ENCODE peak calls at places on chromosome 4, in five cellular contexts. U is lower lobe of right lung; C is AG09309; V is CD4-positive, alpha-beta memory T cell; Y is foreskin fibroblast. R is an unnamed sample.
A peak's percentile ranks its signal among the peaks of the same experiment; 100 is the strongest.

GRCh38 chr4:10619220-10619619 is 65.3 kb downstream of the CLNK start:
- DNase-seq in V (no peak), Y (peak; percentile 72), C (no peak), U (no peak), R (no peak)

GRCh38 chr4:26140150-26140898 is 180.5 kb upstream of the RBPJ start:
- DNase-seq in C (peak; percentile 47), U (no peak), V (no peak), Y (peak; percentile 93), R (peak; percentile 82)

GRCh38 chr4:34878961-34879360 is 1365.4 kb downstream of the ARAP2 start:
- DNase-seq in V (no peak), U (no peak), Y (no peak), C (no peak), R (no peak)

GRCh38 chr4:76385974-76386373 is 35.0 kb downstream of the CCDC158 start:
- DNase-seq in U (no peak), C (no peak), Y (no peak), V (no peak), R (no peak)

GRCh38 chr4:169492436-169493163 is 119.8 kb downstream of the NEK1 start:
- DNase-seq in C (no peak), U (no peak), Y (peak; percentile 69), V (peak; percentile 18), R (peak; percentile 4)

GRCh38 chr4:138310991-138311390 is 68.8 kb upstream of the SLC7A11 start:
- DNase-seq in U (no peak), Y (peak; percentile 56), C (peak; percentile 45), V (no peak), R (no peak)

GRCh38 chr4:26789208-26789607 is 71.4 kb upstream of the STIM2 start:
- DNase-seq in C (no peak), V (no peak), U (no peak), Y (no peak), R (no peak)

GRCh38 chr4:121953860-121954259 is 2.0 kb upstream of the TRPC3 start:
- DNase-seq in V (no peak), U (no peak), Y (no peak), C (no peak), R (no peak)

GRCh38 chr4:164731827-164732474 is 22.0 kb upstream of the SMIM31 start:
- DNase-seq in C (no peak), V (peak; percentile 46), Y (peak; percentile 23), U (no peak), R (peak; percentile 12)

GRCh38 chr4:6941796-6942195 is 32.2 kb downstream of the TBC1D14 start:
- DNase-seq in V (no peak), U (no peak), C (no peak), Y (no peak), R (no peak)

GRCh38 chr4:1208970-1209704 is 36.8 kb upstream of the SPON2 start:
- DNase-seq in V (no peak), Y (peak; percentile 45), U (peak; percentile 42), C (no peak), R (no peak)

GRCh38 chr4:45350438-45350837 is 624.1 kb upstream of the GNPDA2 start:
- DNase-seq in Y (no peak), U (no peak), V (no peak), C (no peak), R (no peak)

DNA sequence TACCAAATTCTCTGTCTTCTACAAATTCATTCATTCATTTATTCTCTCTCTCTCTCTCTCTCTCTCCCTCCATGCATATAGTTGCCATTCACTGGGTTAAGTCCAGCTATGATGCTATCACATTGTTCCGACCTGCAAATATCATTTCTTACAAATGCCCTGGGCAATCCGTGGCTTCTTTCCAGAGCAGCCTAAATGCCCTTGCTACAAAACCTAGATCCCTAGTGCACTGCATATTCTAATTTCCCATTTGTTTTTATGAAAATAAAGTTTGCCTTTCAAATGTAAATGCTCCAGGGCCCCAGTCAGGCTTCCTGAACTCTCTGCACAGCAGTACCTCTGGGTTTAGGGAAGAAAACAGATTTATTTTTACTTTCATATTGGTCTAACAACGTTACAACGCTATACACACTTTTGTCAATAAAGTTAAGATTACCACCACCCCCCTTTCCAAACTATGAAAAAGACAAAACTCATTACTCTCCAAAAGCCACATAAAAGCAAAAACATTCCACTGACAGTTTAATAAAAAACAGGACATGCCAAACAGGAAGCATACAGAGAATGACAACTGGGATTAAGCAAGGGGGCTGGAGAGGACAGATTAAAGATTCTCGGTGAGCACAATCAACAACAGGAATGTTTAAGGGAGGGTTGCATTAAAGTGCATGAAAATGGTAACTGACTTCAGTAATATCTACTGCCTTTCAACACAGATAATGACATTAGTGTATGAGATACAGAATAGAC is 104.3 kb downstream of the USP46 start:
- DNase-seq in C (no peak), U (no peak), Y (no peak), V (no peak), R (no peak)
- H3K4me3 ChIP-seq in C (no peak overlapping the region), U (no peak overlapping the region), Y (no peak overlapping the region), V (no peak overlapping the region), R (no peak overlapping the region)

DNA sequence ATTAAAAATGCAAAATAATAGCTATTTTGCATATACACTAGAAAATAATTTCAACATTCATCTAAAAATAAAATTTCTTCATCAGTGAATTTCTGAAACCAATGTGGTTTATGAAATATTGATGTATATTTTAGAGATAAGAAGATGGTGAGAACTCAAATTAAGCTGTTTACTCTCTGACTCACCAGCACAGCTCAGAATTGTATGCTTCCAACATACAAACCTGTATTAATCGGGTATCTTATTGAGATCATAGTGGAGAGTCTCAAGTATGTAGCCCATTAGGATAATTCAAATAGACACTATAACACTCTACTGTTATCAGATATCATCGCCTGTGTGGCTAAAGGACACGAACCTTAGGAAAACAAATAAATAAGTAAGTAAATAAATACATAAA is 899.5 kb upstream of the INTU start:
- DNase-seq in U (no peak), Y (no peak), C (no peak), V (no peak), R (no peak)
- H3K4me3 ChIP-seq in U (no peak overlapping the region), Y (no peak overlapping the region), C (no peak overlapping the region), V (no peak overlapping the region), R (no peak overlapping the region)

GRCh38 chr4:105807496-105807895 is 87.8 kb upstream of the NPNT start:
- DNase-seq in C (no peak), Y (peak; percentile 62), U (no peak), V (no peak), R (peak; percentile 4)

GRCh38 chr4:105805501-105806120 is 89.7 kb upstream of the NPNT start:
- DNase-seq in V (no peak), U (no peak), C (no peak), Y (peak; percentile 20), R (no peak)

GRCh38 chr4:105808459-105809041 is 86.7 kb upstream of the NPNT start:
- DNase-seq in V (no peak), C (peak; percentile 67), U (no peak), Y (peak; percentile 90), R (peak; percentile 63)

DNA sequence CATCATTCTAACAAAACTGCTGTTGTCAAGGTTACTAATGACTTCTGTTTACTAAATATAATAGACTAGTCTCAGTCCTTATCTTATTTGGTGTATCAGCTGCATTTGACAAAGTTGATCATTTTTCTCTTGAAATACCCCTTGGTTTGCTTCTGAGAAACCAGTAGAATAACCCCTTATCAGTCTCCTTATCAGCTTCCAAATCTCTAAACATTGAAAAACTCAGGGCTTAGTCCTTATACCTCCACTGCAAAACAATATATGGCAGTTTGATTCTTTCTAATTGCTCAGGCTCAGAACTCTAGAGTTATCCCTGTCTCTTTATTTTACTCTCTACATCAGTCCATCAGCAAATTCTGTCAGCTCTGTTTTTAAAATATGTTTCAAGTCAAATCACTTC is 87.2 kb upstream of the NPNT start:
- DNase-seq in U (no peak), Y (no peak), V (no peak), C (no peak), R (no peak)
- H3K4me3 ChIP-seq in U (no peak overlapping the region), Y (peak overlapping the region; percentile 43), V (no peak overlapping the region), C (no peak overlapping the region), R (no peak overlapping the region)

GRCh38 chr4:81594495-81595169 is 122.9 kb upstream of the RASGEF1B start:
- DNase-seq in V (no peak), U (no peak), C (no peak), Y (no peak), R (no peak)

GRCh38 chr4:81595287-81595686 is 123.6 kb upstream of the RASGEF1B start:
- DNase-seq in Y (no peak), V (no peak), C (no peak), U (no peak), R (no peak)

GRCh38 chr4:81592698-81593097 is 121.0 kb upstream of the RASGEF1B start:
- DNase-seq in V (no peak), U (no peak), Y (no peak), C (no peak), R (no peak)

GRCh38 chr4:81599646-81600231 is 128.0 kb upstream of the RASGEF1B start:
- DNase-seq in V (no peak), C (no peak), U (no peak), Y (no peak), R (no peak)

DNA sequence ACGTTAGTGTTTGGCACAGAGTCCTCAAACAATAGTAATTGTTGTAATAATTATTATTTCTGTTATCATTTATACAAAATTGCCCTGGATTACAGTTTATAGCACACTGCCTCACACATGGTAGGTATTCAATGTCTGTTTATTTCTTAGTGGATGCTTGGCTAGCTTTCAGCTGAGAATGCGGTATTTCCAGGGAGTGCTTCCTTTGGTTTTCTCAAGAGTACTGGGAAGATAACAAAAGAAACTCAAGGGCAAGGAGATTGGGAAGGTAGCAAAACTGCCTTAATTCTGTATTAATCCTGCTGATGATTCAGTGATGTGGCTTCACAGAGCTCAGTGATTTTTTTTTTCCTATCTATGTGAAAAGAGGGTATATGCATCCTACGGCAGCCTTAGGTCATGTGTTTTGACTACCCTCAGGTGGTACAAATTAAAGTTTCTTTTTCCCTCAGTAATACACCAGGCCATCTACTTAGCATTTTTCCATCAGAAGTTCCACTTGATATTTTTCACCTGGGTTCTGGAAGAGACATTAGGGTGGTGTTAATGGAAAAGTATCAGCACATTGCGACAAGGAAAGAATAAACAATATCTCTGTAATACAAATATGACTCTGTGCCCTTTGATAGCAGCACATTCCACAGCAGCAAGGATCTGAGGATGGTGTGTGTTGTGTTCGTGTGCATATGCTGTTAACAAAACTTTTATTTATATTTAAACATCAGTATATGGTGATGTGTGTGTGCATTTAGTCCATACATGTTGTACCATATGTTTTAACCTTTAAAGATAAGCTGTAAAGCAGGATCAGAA is 124.3 kb upstream of the RASGEF1B start:
- DNase-seq in U (no peak), C (no peak), Y (no peak), V (no peak), R (no peak)
- H3K4me3 ChIP-seq in U (no peak overlapping the region), C (no peak overlapping the region), Y (no peak overlapping the region), V (no peak overlapping the region), R (no peak overlapping the region)

GRCh38 chr4:73309211-73309610 is 50.6 kb upstream of the ANKRD17 start:
- DNase-seq in C (no peak), Y (peak; percentile 55), V (no peak), U (no peak), R (no peak)
- H3K4me3 ChIP-seq in C (no peak overlapping the region), Y (no peak overlapping the region), V (no peak overlapping the region), U (no peak overlapping the region), R (no peak overlapping the region)

GRCh38 chr4:173500841-173501591 is 29.0 kb downstream of the HAND2 start:
- DNase-seq in Y (no peak), V (no peak), C (no peak), U (no peak), R (no peak)
- H3K4me3 ChIP-seq in Y (no peak overlapping the region), V (no peak overlapping the region), C (no peak overlapping the region), U (peak overlapping the region; percentile 45), R (no peak overlapping the region)

DNA sequence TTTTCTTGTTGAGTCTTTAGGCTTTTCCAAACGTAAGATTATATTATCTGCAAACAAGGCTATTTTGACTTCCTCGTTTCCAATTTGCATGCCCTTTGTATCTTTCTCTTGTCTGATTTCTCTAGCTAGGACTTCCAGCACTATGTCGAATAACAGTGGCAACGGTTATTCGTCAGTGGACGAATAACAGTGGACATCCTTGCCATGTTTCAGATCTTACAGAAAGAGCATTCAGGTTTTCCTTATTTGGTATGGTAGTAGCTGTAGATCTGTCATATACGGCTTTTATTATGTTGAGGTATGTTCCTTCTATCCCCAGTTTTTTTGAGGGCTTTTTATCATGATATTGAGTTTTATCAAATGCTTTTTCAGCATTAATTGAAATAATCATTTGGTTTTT is 634.6 kb upstream of the ADGRL3 start:
- DNase-seq in U (no peak), V (no peak), C (no peak), Y (no peak), R (no peak)
- H3K4me3 ChIP-seq in U (no peak overlapping the region), V (no peak overlapping the region), C (no peak overlapping the region), Y (no peak overlapping the region), R (no peak overlapping the region)

R was measured in skeletal muscle cell.